ENCODE peak calls at places on chromosomes 1 and 21, in four cellular contexts. C is astrocyte, S is upper lobe of right lung, I is lower lobe of right lung. X is an unnamed sample.

GRCh38 chr1:25530348-25531081 is 12.9 kb upstream of the LDLRAP1 start:
- DNase-seq in I (no peak), S (no peak), C (no peak), X (no peak)

GRCh38 chr1:117093870-117094621 is 27.5 kb downstream of the TRIM45 start:
- DNase-seq in I (no peak), S (no peak), C (peak; percentile 96), X (no peak)

GRCh38 chr1:203127672-203128611 is at the start of gene ADORA1:
- DNase-seq in S (peak; percentile 85), C (peak; percentile 54), I (peak; percentile 68), X (peak; percentile 86)

GRCh38 chr1:77378723-77379533 is 97.1 kb downstream of the AK5 start:
- DNase-seq in S (no peak), I (no peak), C (peak; percentile 50), X (no peak)

GRCh38 chr1:2177946-2178538 is 16.5 kb downstream of the FAAP20 start:
- DNase-seq in I (no peak), S (no peak), C (no peak), X (peak; percentile 32)

GRCh38 chr1:14390816-14391215 is 207.7 kb upstream of the KAZN start:
- DNase-seq in S (no peak), C (no peak), I (no peak), X (no peak)

GRCh38 chr1:167905182-167905581 is 8.8 kb downstream of the ADCY10 start:
- DNase-seq in S (no peak), C (peak; percentile 30), I (no peak), X (no peak)

GRCh38 chr21:45004059-45004422 is 64.2 kb downstream of the SLX9 start:
- DNase-seq in C (no peak), I (peak; percentile 27), S (peak; percentile 53), X (peak; percentile 30)

GRCh38 chr1:28540651-28541050 is 12.2 kb upstream of the TRNAU1AP start:
- DNase-seq in S (no peak), C (no peak), I (no peak), X (no peak)

GRCh38 chr1:48061162-48062136 is 64.3 kb upstream of the TRABD2B start:
- DNase-seq in I (no peak), C (peak; percentile 8), S (no peak), X (peak; percentile 43)

DNA sequence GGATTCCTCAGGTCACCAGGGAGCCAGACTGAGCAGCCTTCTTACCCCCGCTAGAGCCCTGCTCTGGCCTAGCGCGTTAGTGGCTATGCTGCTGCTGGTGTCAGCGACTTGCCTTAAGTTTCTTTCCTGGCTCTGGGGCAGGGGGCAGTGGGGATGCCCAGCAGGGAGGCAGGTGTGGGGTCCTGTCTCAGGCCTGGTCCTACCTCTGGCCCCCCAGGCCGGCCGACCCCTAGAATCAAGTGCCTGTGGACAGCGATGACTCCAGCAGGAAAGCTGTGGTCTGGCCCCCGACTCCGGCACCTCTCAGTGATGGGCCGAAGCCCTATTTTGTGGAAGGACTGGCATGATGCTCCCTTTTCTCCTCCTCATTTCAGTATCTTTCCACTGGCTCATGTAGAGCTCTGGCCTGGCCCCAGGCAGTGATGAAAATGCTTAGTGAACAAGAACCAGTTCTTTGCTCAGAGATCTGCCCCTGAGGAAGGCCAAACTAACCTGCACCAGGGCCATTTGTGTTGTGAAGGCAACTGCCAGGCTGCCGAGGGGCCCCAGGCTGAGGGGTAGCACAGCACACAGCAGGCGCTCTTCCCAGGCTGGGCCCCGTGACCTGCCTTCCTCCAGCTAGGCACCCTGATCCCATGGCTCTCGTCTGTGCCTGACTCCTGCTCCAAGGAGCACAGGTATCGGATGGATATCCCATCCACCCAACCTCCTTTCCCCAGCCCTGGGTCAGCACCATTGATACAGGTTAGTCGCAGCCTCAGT is 23.7 kb downstream of the MRPL37 start:
- DNase-seq in I (no peak), C (no peak), S (no peak), X (no peak)
- H3K4me3 ChIP-seq in I (no peak overlapping the region), C (no peak overlapping the region), S (no peak overlapping the region), X (no peak overlapping the region)

GRCh38 chr1:109980324-109981127 is 4.0 kb upstream of the AHCYL1 start:
- DNase-seq in C (no peak), S (peak; percentile 75), I (peak; percentile 60), X (no peak)

GRCh38 chr1:109981128-109981379 is 3.5 kb upstream of the AHCYL1 start:
- DNase-seq in I (no peak), C (no peak), S (no peak), X (no peak)

GRCh38 chr1:109977657-109978378 is 6.7 kb upstream of the AHCYL1 start:
- DNase-seq in I (no peak), S (no peak), C (no peak), X (peak; percentile 88)

GRCh38 chr1:109978761-109979488 is 5.6 kb upstream of the AHCYL1 start:
- DNase-seq in C (no peak), I (no peak), S (no peak), X (peak; percentile 38)

DNA sequence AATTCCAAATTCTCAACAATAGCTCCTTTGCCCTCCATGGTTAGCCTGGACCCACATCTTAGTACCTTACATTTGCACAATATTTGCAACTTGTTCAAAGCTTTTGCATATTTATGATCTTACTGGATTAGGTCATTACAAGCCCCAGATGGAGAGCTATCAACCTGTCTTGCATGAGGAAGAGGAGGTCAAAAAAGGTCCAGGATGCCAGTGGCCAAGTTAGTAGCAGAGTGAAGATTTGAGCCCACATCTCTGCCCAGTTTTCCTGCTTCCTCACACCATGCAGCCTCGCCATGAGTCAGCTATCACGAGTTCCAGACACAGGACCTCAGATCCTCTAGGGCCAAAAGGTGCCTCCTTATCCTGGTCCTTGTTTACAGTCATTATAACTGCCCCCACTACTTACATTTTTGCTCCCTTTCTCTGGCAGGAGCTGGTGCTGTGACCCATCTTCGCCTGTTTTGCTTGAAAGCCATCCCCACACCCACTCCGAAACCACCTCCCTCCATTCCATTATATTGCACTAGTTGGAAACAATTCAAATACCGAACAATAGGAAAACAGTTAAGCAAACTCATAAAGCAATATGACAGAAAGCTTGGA is 5.0 kb upstream of the AHCYL1 start:
- DNase-seq in I (no peak), C (peak; percentile 53), S (no peak), X (no peak)
- H3K4me3 ChIP-seq in I (no peak overlapping the region), C (no peak overlapping the region), S (no peak overlapping the region), X (no peak overlapping the region)

GRCh38 chr1:181043025-181043880 is 9.5 kb downstream of the MR1 start:
- DNase-seq in I (peak; percentile 75), C (no peak), S (peak; percentile 83), X (no peak)
- H3K4me3 ChIP-seq in I (no peak overlapping the region), C (no peak overlapping the region), S (no peak overlapping the region), X (no peak overlapping the region)

GRCh38 chr1:51516639-51517158 is 2.4 kb downstream of the EPS15 start:
- DNase-seq in S (no peak), I (no peak), C (peak; percentile 11), X (no peak)
- H3K4me3 ChIP-seq in S (peak overlapping the region; percentile 79), I (peak overlapping the region; percentile 75), C (no peak overlapping the region), X (peak overlapping the region; percentile 85)

GRCh38 chr1:200042437-200043329 is 15.2 kb downstream of the NR5A2 start:
- DNase-seq in S (no peak), I (no peak), C (no peak), X (peak; percentile 56)

GRCh38 chr1:200043330-200043668 is 15.8 kb downstream of the NR5A2 start:
- DNase-seq in I (no peak), C (no peak), S (no peak), X (no peak)

GRCh38 chr1:200040516-200041138 is 13.1 kb downstream of the NR5A2 start:
- DNase-seq in I (no peak), C (no peak), S (no peak), X (no peak)

GRCh38 chr1:200041337-200042118 is 14.0 kb downstream of the NR5A2 start:
- DNase-seq in I (no peak), S (no peak), C (no peak), X (no peak)

DNA sequence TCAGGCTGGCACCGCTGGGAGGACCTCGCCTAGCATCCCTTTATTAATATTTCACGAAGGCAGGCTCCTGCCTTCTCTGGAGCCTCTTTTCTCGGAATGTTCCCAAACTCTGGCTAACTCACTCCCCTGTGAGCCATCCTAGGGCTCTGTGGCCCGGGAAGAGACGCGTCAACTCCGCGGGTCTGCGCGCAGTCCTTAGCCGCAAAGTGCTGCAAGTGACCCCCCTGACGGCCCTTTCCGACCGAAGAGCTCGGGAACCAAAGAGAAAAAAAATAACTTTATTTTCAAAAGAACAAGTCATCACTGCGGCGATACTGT is 14.6 kb downstream of the NR5A2 start:
- DNase-seq in I (no peak), C (no peak), S (no peak), X (no peak)
- H3K4me3 ChIP-seq in I (peak overlapping the region; percentile 60), C (no peak overlapping the region), S (peak overlapping the region; percentile 54), X (peak overlapping the region; percentile 44)

X was measured in right cardiac atrium.